ENCODE peak calls at places on chromosomes 12 and 14, in nine cellular contexts. X, B, E, W, M, H, G, R and J are unnamed samples.

GRCh38 chr12:67854351-67854750 is 134.9 kb upstream of the IFNG-AS1 start:
- DNase-seq in X (no peak), B (no peak), E (no peak), W (no peak), M (no peak), H (no peak), G (no peak), R (no peak), J (no peak)

GRCh38 chr14:30196861-30197260 is 269.2 kb upstream of the PRKD1 start:
- DNase-seq in X (no peak), B (no peak), E (no peak), W (no peak), M (no peak), H (no peak), G (no peak), R (no peak), J (no peak)

GRCh38 chr14:63717704-63718103 is 10.2 kb downstream of the SGPP1 start:
- DNase-seq in X (peak; percentile 42), B (peak; percentile 59), E (no peak), W (no peak), M (peak; percentile 13), H (no peak), G (no peak), R (no peak), J (no peak)

GRCh38 chr12:130872179-130873096 is 572 bp downstream of the RAN start:
- DNase-seq in X (peak; percentile 23), B (peak; percentile 20), E (peak; percentile 52), W (peak; percentile 50), M (no peak), H (no peak), G (no peak), R (no peak), J (no peak)

GRCh38 chr12:7433276-7433822 is 10.6 kb downstream of the CD163L1 start:
- DNase-seq in X (peak; percentile 69), B (no peak), E (no peak), W (no peak), M (peak; percentile 88), H (no peak), G (peak; percentile 79), R (no peak), J (no peak)

GRCh38 chr12:13702401-13702800 is 279.0 kb downstream of the GRIN2B start:
- DNase-seq in X (no peak), B (peak; percentile 27), E (no peak), W (peak; percentile 52), M (no peak), H (no peak), G (no peak), R (no peak), J (no peak)

GRCh38 chr14:95480109-95480886 is 36.2 kb downstream of the SYNE3 start:
- DNase-seq in X (peak; percentile 26), B (no peak), E (peak; percentile 46), W (no peak), M (peak; percentile 36), H (peak; percentile 62), G (no peak), R (peak; percentile 41), J (peak; percentile 72)

GRCh38 chr14:92341791-92342190 is 18.8 kb downstream of the SLC24A4 start:
- DNase-seq in X (no peak), B (no peak), E (peak; percentile 66), W (no peak), M (no peak), H (no peak), G (no peak), R (no peak), J (no peak)

GRCh38 chr12:70722584-70723343 is 85.5 kb upstream of the PTPRB start:
- DNase-seq in X (peak; percentile 75), B (no peak), E (no peak), W (no peak), M (peak; percentile 8), H (no peak), G (no peak), R (no peak), J (no peak)

GRCh38 chr14:31858868-31859267 is 218.2 kb upstream of the ARHGAP5 start:
- DNase-seq in X (peak; percentile 51), B (no peak), E (no peak), W (no peak), M (peak; percentile 52), H (no peak), G (no peak), R (no peak), J (no peak)

GRCh38 chr12:38142974-38143373 is 173.6 kb upstream of the ALG10B start:
- DNase-seq in X (no peak), B (no peak), E (no peak), W (no peak), M (no peak), H (no peak), G (no peak), R (no peak), J (no peak)

GRCh38 chr14:61455351-61455750 is 134.0 kb downstream of the PRKCH start:
- DNase-seq in X (no peak), B (no peak), E (no peak), W (no peak), M (no peak), H (no peak), G (no peak), R (no peak), J (no peak)

GRCh38 chr14:100463937-100464336 is 123.3 kb downstream of the BEGAIN start:
- DNase-seq in X (no peak), B (no peak), E (no peak), W (no peak), M (no peak), H (no peak), G (no peak), R (no peak), J (no peak)

GRCh38 chr12:45611061-45611460 is 118.4 kb upstream of the ARID2 start:
- DNase-seq in X (no peak), B (no peak), E (no peak), W (no peak), M (no peak), H (no peak), G (no peak), R (no peak), J (no peak)

GRCh38 chr12:99906786-99907185 is 78.0 kb downstream of the ANKS1B start:
- DNase-seq in X (no peak), B (no peak), E (no peak), W (no peak), M (no peak), H (no peak), G (no peak), R (no peak), J (no peak)

GRCh38 chr12:54282949-54283593 is 2.5 kb downstream of the HNRNPA1 start:
- DNase-seq in X (no peak), B (no peak), E (peak; percentile 52), W (no peak), M (no peak), H (no peak), G (no peak), R (no peak), J (no peak)

GRCh38 chr12:38101753-38102152 is 214.8 kb upstream of the ALG10B start:
- DNase-seq in X (no peak), B (no peak), E (no peak), W (no peak), M (no peak), H (no peak), G (no peak), R (no peak), J (no peak)

GRCh38 chr14:102052522-102052921 is 34.3 kb downstream of the HSP90AA1 start:
- DNase-seq in X (no peak), B (no peak), E (no peak), W (no peak), M (no peak), H (no peak), G (no peak), R (no peak), J (no peak)

GRCh38 chr14:78959674-78960264 is 789.6 kb downstream of the NRXN3 start:
- DNase-seq in X (peak; percentile 85), B (peak; percentile 67), E (peak; percentile 41), W (peak; percentile 78), M (peak; percentile 81), H (peak; percentile 68), G (no peak), R (peak; percentile 11), J (peak; percentile 74)

GRCh38 chr12:47391566-47391965 is 311.8 kb upstream of the AMIGO2 start:
- DNase-seq in X (no peak), B (no peak), E (peak; percentile 67), W (no peak), M (no peak), H (no peak), G (no peak), R (peak; percentile 72), J (no peak)

GRCh38 chr12:130041983-130042812 is 120.1 kb upstream of the FZD10 start:
- DNase-seq in X (no peak), B (peak; percentile 42), E (peak; percentile 36), W (peak; percentile 87), M (no peak), H (peak; percentile 21), G (no peak), R (no peak), J (no peak)

GRCh38 chr12:97758102-97758501 is 295.5 kb downstream of the RMST start:
- DNase-seq in X (no peak), B (no peak), E (no peak), W (no peak), M (no peak), H (no peak), G (no peak), R (no peak), J (no peak)

GRCh38 chr14:106691601-106692291 is 1165.4 kb downstream of the TMEM121 start:
- DNase-seq in X (no peak), B (no peak), E (peak; percentile 73), W (no peak), M (peak; percentile 1), H (peak; percentile 17), G (no peak), R (peak; percentile 46), J (no peak)

GRCh38 chr12:116534341-116535121 is 24.6 kb upstream of the MAP1LC3B2 start:
- DNase-seq in X (no peak), B (no peak), E (no peak), W (peak; percentile 30), M (no peak), H (peak; percentile 38), G (no peak), R (no peak), J (peak; percentile 75)

GRCh38 chr14:78164226-78164853 is 5.8 kb upstream of the NRXN3 start:
- DNase-seq in X (no peak), B (peak; percentile 57), E (no peak), W (peak; percentile 79), M (no peak), H (no peak), G (no peak), R (no peak), J (no peak)

GRCh38 chr14:69038449-69039286 is 59.6 kb upstream of the ACTN1 start:
- DNase-seq in X (peak; percentile 86), B (no peak), E (no peak), W (no peak), M (peak; percentile 88), H (no peak), G (no peak), R (no peak), J (peak; percentile 73)

GRCh38 chr12:113439606-113440030 is 17.4 kb downstream of the SDSL start:
- DNase-seq in X (peak; percentile 50), B (peak; percentile 18), E (no peak), W (peak; percentile 86), M (peak; percentile 37), H (peak; percentile 47), G (no peak), R (no peak), J (no peak)

GRCh38 chr14:94145902-94146527 is 16.6 kb upstream of the IFI27L2 start:
- DNase-seq in X (no peak), B (no peak), E (no peak), W (no peak), M (no peak), H (no peak), G (no peak), R (no peak), J (no peak)

GRCh38 chr14:75279153-75279738 is 618 bp downstream of the FOS start:
- DNase-seq in X (peak; percentile 75), B (peak; percentile 45), E (peak; percentile 57), W (peak; percentile 66), M (no peak), H (peak; percentile 78), G (no peak), R (peak; percentile 62), J (peak; percentile 75)